ENCODE peak calls at places on chromosomes 11 and 22, in eight cellular contexts. S is EL, U is GM04504, D is small intestine, Y is lung, B is foreskin keratinocyte, M is NCI-H1105 treated with DMSO at 0.1 percent for 48 hours, P is GM23338. T is an unnamed sample.

GRCh38 chr11:58734681-58735490 is 3.1 kb upstream of the GLYAT start:
- DNase-seq in S (no peak), U (no peak), D (no peak), Y (no peak), B (no peak), M (no peak), P (no peak), T (no peak)

GRCh38 chr11:97363331-97363730 is 973.5 kb downstream of the JRKL start:
- DNase-seq in S (no peak), U (no peak), D (no peak), Y (no peak), B (no peak), M (no peak), P (no peak), T (no peak)

GRCh38 chr11:119342362-119343130 is 1.9 kb upstream of the C1QTNF5 start:
- DNase-seq in S (no peak), U (no peak), D (no peak), Y (no peak), B (no peak), M (no peak), P (no peak), T (peak; percentile 63)

GRCh38 chr11:71302911-71303310 is 50.5 kb upstream of the SHANK2 start:
- DNase-seq in S (no peak), U (no peak), D (peak; percentile 11), Y (peak; percentile 10), B (no peak), M (no peak), P (peak; percentile 29), T (no peak)

GRCh38 chr11:124798991-124799383 is 1.2 kb downstream of the MSANTD2 start:
- DNase-seq in S (peak; percentile 79), U (peak; percentile 58), D (peak; percentile 35), Y (peak; percentile 42), B (peak; percentile 17), M (no peak), P (peak; percentile 56), T (no peak)

GRCh38 chr11:132032555-132032954 is 662.1 kb downstream of the NTM start:
- DNase-seq in S (peak; percentile 82), U (peak; percentile 48), D (no peak), Y (no peak), B (no peak), M (no peak), P (no peak), T (no peak)

GRCh38 chr11:134575504-134576230 is 163.6 kb upstream of the B3GAT1 start:
- DNase-seq in S (no peak), U (no peak), D (no peak), Y (peak; percentile 17), B (no peak), M (no peak), P (no peak), T (no peak)

GRCh38 chr11:79209540-79210266 is 231.1 kb downstream of the TENM4 start:
- DNase-seq in S (no peak), U (no peak), D (no peak), Y (no peak), B (no peak), M (peak; percentile 12), P (no peak), T (no peak)

GRCh38 chr11:75479598-75479986 is 46.1 kb downstream of the GDPD5 start:
- DNase-seq in S (no peak), U (no peak), D (no peak), Y (no peak), B (no peak), M (no peak), P (no peak), T (no peak)

GRCh38 chr11:94732617-94733292 is 35.4 kb upstream of the AMOTL1 start:
- DNase-seq in S (peak; percentile 84), U (peak; percentile 67), D (no peak), Y (no peak), B (peak; percentile 59), M (no peak), P (no peak), T (peak; percentile 84)

GRCh38 chr11:123611698-123612097 is 42.7 kb downstream of the SCN3B start:
- DNase-seq in S (no peak), U (no peak), D (no peak), Y (no peak), B (no peak), M (no peak), P (no peak), T (no peak)

GRCh38 chr11:61904539-61905048 is 12.8 kb downstream of the RAB3IL1 start:
- DNase-seq in S (no peak), U (no peak), D (peak; percentile 36), Y (no peak), B (no peak), M (no peak), P (peak; percentile 79), T (peak; percentile 76)

GRCh38 chr22:37501176-37501609 is 15.0 kb upstream of the MFNG start:
- DNase-seq in S (no peak), U (no peak), D (peak; percentile 55), Y (no peak), B (no peak), M (no peak), P (no peak), T (peak; percentile 89)

GRCh38 chr11:12377824-12378593 is 638 bp downstream of the PARVA start:
- DNase-seq in S (peak; percentile 90), U (peak; percentile 55), D (peak; percentile 86), Y (peak; percentile 77), B (peak; percentile 45), M (peak; percentile 66), P (peak; percentile 93), T (peak; percentile 90)

GRCh38 chr11:116558504-116559252 is 214.1 kb downstream of the BUD13 start:
- DNase-seq in S (peak; percentile 72), U (peak; percentile 44), D (no peak), Y (no peak), B (no peak), M (no peak), P (no peak), T (no peak)

GRCh38 chr11:28798286-28798685 is 690.1 kb downstream of the METTL15 start:
- DNase-seq in S (no peak), U (no peak), D (no peak), Y (no peak), B (no peak), M (no peak), P (no peak), T (no peak)

GRCh38 chr22:32106930-32107329 is 52.2 kb downstream of the C22orf42 start:
- DNase-seq in S (no peak), U (no peak), D (no peak), Y (no peak), B (no peak), M (no peak), P (peak; percentile 72), T (no peak)

GRCh38 chr11:69229521-69229920 is 64.4 kb upstream of the MYEOV start:
- DNase-seq in S (no peak), U (no peak), D (no peak), Y (no peak), B (no peak), M (no peak), P (no peak), T (no peak)

GRCh38 chr11:83572521-83572920 is 286.4 kb upstream of the CCDC90B start:
- DNase-seq in S (no peak), U (no peak), D (no peak), Y (no peak), B (no peak), M (no peak), P (peak; percentile 17), T (no peak)

GRCh38 chr11:119782673-119783072 is 53.7 kb upstream of the NECTIN1 start:
- DNase-seq in S (no peak), U (no peak), D (no peak), Y (no peak), B (no peak), M (no peak), P (no peak), T (no peak)

GRCh38 chr11:101584651-101585050 is 844 bp upstream of the TRPC6 start:
- DNase-seq in S (no peak), U (no peak), D (no peak), Y (no peak), B (no peak), M (no peak), P (no peak), T (no peak)

GRCh38 chr22:50723991-50724390 is 14.0 kb upstream of the ACR start:
- DNase-seq in S (no peak), U (no peak), D (no peak), Y (no peak), B (no peak), M (no peak), P (no peak), T (no peak)

GRCh38 chr22:37088108-37088605 is 21.4 kb downstream of the TMPRSS6 start:
- DNase-seq in S (peak; percentile 57), U (no peak), D (no peak), Y (no peak), B (no peak), M (no peak), P (no peak), T (no peak)

GRCh38 chr11:63427971-63428508 is 58.5 kb downstream of the SLC22A9 start:
- DNase-seq in S (no peak), U (no peak), D (no peak), Y (no peak), B (peak; percentile 6), M (no peak), P (peak; percentile 26), T (peak; percentile 21)

GRCh38 chr11:43957571-43957970 is 15.1 kb downstream of the C11orf96 start:
- DNase-seq in S (no peak), U (no peak), D (no peak), Y (no peak), B (no peak), M (no peak), P (peak; percentile 26), T (no peak)

GRCh38 chr22:48371391-48371790 is 1456.3 kb downstream of the BRD1 start:
- DNase-seq in S (no peak), U (no peak), D (no peak), Y (no peak), B (no peak), M (no peak), P (no peak), T (no peak)

GRCh38 chr11:62881579-62882427 is 1.1 kb downstream of the SLC3A2 start:
- DNase-seq in S (peak; percentile 98), U (peak; percentile 97), D (peak; percentile 93), Y (peak; percentile 98), B (peak; percentile 85), M (peak; percentile 90), P (peak; percentile 96), T (peak; percentile 96)

GRCh38 chr11:122044086-122044485 is 71.9 kb downstream of the BLID start:
- DNase-seq in S (peak; percentile 49), U (no peak), D (no peak), Y (no peak), B (no peak), M (no peak), P (no peak), T (no peak)

GRCh38 chr11:124799384-124800225 is 601 bp downstream of the MSANTD2 start:
- DNase-seq in S (peak; percentile 36), U (no peak), D (peak; percentile 20), Y (peak; percentile 39), B (peak; percentile 10), M (peak; percentile 60), P (peak; percentile 65), T (peak; percentile 70)

GRCh38 chr11:98423933-98424332 is 596.8 kb upstream of the CNTN5 start:
- DNase-seq in S (no peak), U (no peak), D (no peak), Y (no peak), B (no peak), M (no peak), P (no peak), T (no peak)

GRCh38 chr11:131855320-131855719 is 484.9 kb downstream of the NTM start:
- DNase-seq in S (no peak), U (no peak), D (no peak), Y (no peak), B (no peak), M (no peak), P (no peak), T (no peak)

GRCh38 chr11:12467610-12468009 is 90.2 kb downstream of the PARVA start:
- DNase-seq in S (no peak), U (no peak), D (no peak), Y (no peak), B (no peak), M (no peak), P (no peak), T (no peak)

GRCh38 chr11:15969701-15970329 is 386.5 kb downstream of the SOX6 start:
- DNase-seq in S (peak; percentile 45), U (peak; percentile 64), D (no peak), Y (no peak), B (peak; percentile 94), M (peak; percentile 53), P (no peak), T (no peak)

GRCh38 chr11:23688835-23689234 is 808.0 kb upstream of the LUZP2 start:
- DNase-seq in S (peak; percentile 73), U (no peak), D (no peak), Y (no peak), B (no peak), M (no peak), P (no peak), T (no peak)